ENCODE peak calls at places on chromosome X, in five cellular contexts. C is nephron progenitor cell, Z is lower lobe of right lung, V is dorsolateral prefrontal cortex, M is body of pancreas. Q is an unnamed sample.

GRCh38 chrX:101057095-101057714 is 5.3 kb upstream of the TRMT2B start:
- DNase-seq in M (no peak), V (no peak), C (no peak), Z (no peak), Q (peak)

GRCh38 chrX:72025236-72025770 is 106.4 kb downstream of the RTL5 start:
- DNase-seq in M (no peak), V (no peak), Z (no peak), C (no peak), Q (no peak)

GRCh38 chrX:154818916-154819770 is 13.9 kb upstream of the MPP1 start:
- DNase-seq in C (no peak), V (no peak), Z (no peak), M (no peak), Q (no peak)

GRCh38 chrX:154409222-154409871 is at the start of gene DNASE1L1:
- DNase-seq in V (no peak), M (peak), C (peak), Z (peak), Q (no peak)

GRCh38 chrX:49269768-49270248 is at the start of gene PPP1R3F:
- DNase-seq in C (no peak), Z (peak), V (no peak), M (no peak), Q (peak)

GRCh38 chrX:49230500-49231232 is 2.5 kb downstream of the CACNA1F start:
- DNase-seq in V (no peak), C (peak), M (peak), Z (peak), Q (peak)

GRCh38 chrX:18434896-18435295 is 9.5 kb downstream of the CDKL5 start:
- DNase-seq in Z (no peak), C (no peak), M (no peak), V (no peak), Q (no peak)

GRCh38 chrX:39212456-39212855 is 411.2 kb downstream of the MID1IP1 start:
- DNase-seq in Z (no peak), M (no peak), C (no peak), V (no peak), Q (peak)

GRCh38 chrX:109707322-109707721 is 25.7 kb downstream of the ACSL4 start:
- DNase-seq in C (no peak), Z (no peak), V (no peak), M (no peak), Q (no peak)

GRCh38 chrX:83934220-83934619 is 73.3 kb downstream of the CYLC1 start:
- DNase-seq in Z (no peak), C (no peak), V (no peak), M (no peak), Q (no peak)

GRCh38 chrX:13005671-13006473 is 31.0 kb downstream of the TMSB4X start:
- DNase-seq in M (peak), V (no peak), C (no peak), Z (no peak), Q (peak)

DNA sequence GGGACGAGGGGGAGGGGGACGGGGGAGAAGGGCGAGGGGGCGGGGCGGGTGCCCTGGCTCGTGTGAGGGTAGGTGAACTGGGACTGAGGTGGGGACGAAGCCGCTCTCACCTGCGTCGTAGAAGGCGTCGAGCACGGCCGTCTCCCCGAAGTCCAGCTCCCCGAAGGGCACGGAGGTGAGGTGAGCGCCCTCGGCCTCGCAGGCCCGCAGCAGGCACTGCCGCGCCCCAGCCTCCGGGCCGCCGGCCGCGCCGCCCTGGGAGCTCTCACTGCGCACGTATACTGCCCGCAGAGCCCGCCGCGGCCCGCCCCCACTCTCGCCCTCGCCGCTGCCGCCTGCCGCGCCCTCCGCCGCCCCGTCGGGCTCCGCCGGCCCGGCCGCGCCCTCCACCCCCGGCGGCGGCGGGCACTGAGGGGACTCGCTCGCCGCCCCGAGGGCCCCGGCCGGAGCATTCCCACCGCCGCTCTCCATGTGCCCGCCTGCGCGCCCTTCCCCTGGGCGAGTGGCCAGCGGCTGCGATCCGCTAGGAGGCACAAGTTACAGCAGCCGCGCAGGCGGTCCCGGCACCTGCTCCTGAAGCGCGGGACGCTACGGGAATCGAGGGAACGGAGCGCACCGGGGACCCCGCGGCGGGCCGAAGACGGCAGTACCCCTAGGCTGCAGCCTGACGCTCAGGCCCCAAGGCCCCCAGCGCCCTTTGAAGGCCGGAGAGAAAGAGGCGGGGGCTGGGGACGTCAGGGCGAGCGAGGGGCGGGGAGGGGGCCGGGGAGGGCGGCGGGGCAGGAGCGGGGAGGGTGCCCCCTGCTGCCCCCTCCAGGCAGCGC is at the start of gene MAP3K15:
- DNase-seq in C (peak), M (peak), Z (peak), V (no peak), Q (peak)
- TF ChIP-seq CTCF in C (peak), M (no peak), Z (no peak), V (no peak), Q (no peak)

DNA sequence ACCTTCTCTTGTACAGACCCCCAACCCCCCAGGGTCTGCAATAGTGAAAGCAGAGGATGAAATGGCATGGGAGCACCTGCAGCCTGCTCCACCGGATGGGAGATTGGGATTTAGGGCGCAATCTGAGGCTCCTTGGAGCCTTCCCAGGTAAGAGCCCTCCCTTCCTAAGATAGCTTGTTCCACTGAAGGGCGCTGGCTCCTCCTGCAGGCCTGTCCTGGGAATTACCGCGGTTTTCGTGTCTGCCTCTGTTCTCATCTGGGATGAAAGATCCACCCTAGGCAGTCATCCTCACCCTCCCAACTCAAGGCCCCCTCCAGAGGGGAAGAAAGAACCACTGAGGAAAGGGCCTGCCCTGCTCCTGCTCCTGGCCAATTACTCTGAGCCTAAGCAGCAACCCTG is 547.6 kb downstream of the SMARCA1 start:
- DNase-seq in Z (no peak), V (peak), C (peak), M (peak), Q (peak)
- TF ChIP-seq CTCF in Z (peak), V (peak), C (peak), M (peak), Q (no peak)

GRCh38 chrX:122771933-122772332 is 412.1 kb upstream of the GRIA3 start:
- DNase-seq in V (no peak), Z (no peak), M (no peak), C (no peak), Q (no peak)

GRCh38 chrX:122777766-122778165 is 406.3 kb upstream of the GRIA3 start:
- DNase-seq in V (no peak), Z (no peak), C (no peak), M (no peak), Q (no peak)
- TF ChIP-seq CTCF in V (no peak), Z (no peak), C (no peak), M (no peak), Q (no peak)

GRCh38 chrX:23035493-23035892 is 35.7 kb downstream of the DDX53 start:
- DNase-seq in Z (no peak), M (no peak), C (no peak), V (no peak), Q (no peak)
- TF ChIP-seq CTCF in Z (no peak), M (no peak), C (peak), V (no peak), Q (no peak)

Q was measured in activated CD8-positive, alpha-beta T cell treated with anti-CD3 and anti-CD28 coated beads for 36 hours.